ENCODE peak calls at places on chromosomes 1 and 21, in ten cellular contexts. X is esophagus muscularis mucosa; H is left lung; A is stomach; F is heart left ventricle; C is effector memory CD4-positive, alpha-beta T cell; O is Peyer's patch; R is adipocyte; Y is H9; Z is IMR-90. E is an unnamed sample.

GRCh38 chr1:23825762-23826522 is 713 bp upstream of the HMGCL start:
- DNase-seq in X (no peak), H (no peak), A (no peak), F (no peak), C (no peak), O (no peak), R (no peak), Y (no peak), Z (no peak), E (no peak)

GRCh38 chr1:64161347-64162080 is 41.9 kb upstream of the UBE2U start:
- DNase-seq in X (no peak), H (no peak), A (no peak), F (no peak), C (no peak), O (no peak), R (peak; percentile 95), Y (no peak), Z (peak; percentile 71), E (no peak)

GRCh38 chr1:199948587-199949280 is 78.8 kb upstream of the NR5A2 start:
- DNase-seq in X (no peak), H (no peak), A (no peak), F (no peak), C (no peak), O (no peak), R (no peak), Y (no peak), Z (peak; percentile 31), E (peak; percentile 39)

GRCh38 chr1:169112241-169112640 is 5.8 kb downstream of the ATP1B1 start:
- DNase-seq in X (no peak), H (no peak), A (no peak), F (no peak), C (no peak), O (no peak), R (no peak), Y (no peak), Z (peak; percentile 34), E (no peak)

GRCh38 chr1:212167098-212167497 is 118.1 kb upstream of the PPP2R5A start:
- DNase-seq in X (no peak), H (no peak), A (no peak), F (peak; percentile 68), C (no peak), O (no peak), R (no peak), Y (no peak), Z (peak; percentile 90), E (no peak)

GRCh38 chr1:162276493-162276892 is 100.2 kb downstream of the SPATA46 start:
- DNase-seq in X (no peak), H (no peak), A (no peak), F (no peak), C (no peak), O (no peak), R (peak; percentile 69), Y (no peak), Z (peak; percentile 25), E (peak; percentile 26)

GRCh38 chr21:28454978-28455600 is 537.6 kb downstream of the LTN1 start:
- DNase-seq in X (no peak), H (no peak), A (no peak), F (no peak), C (no peak), O (no peak), R (peak; percentile 51), Y (no peak), Z (peak; percentile 44), E (no peak)

GRCh38 chr1:111191496-111191895 is 8.9 kb downstream of the DENND2D start:
- DNase-seq in X (no peak), H (no peak), A (no peak), F (no peak), C (no peak), O (no peak), R (peak; percentile 71), Y (no peak), Z (peak; percentile 89), E (no peak)

GRCh38 chr1:40901886-40902633 is 39.9 kb upstream of the CITED4 start:
- DNase-seq in X (no peak), H (no peak), A (no peak), F (peak; percentile 43), C (no peak), O (no peak), R (peak; percentile 77), Y (peak; percentile 10), Z (peak; percentile 77), E (peak; percentile 28)

GRCh38 chr1:183543619-183544204 is 46.5 kb downstream of the NCF2 start:
- DNase-seq in X (no peak), H (no peak), A (no peak), F (no peak), C (no peak), O (no peak), R (peak; percentile 87), Y (no peak), Z (peak; percentile 74), E (peak; percentile 23)

GRCh38 chr1:166272851-166273250 is 106.0 kb upstream of the FAM78B start:
- DNase-seq in X (no peak), H (no peak), A (no peak), F (no peak), C (no peak), O (no peak), R (no peak), Y (no peak), Z (no peak), E (no peak)

GRCh38 chr21:18384771-18385170 is 18.8 kb downstream of the TMPRSS15 start:
- DNase-seq in X (no peak), H (no peak), A (no peak), F (no peak), C (no peak), O (no peak), R (peak; percentile 3), Y (no peak), Z (no peak), E (no peak)

GRCh38 chr1:59833022-59833421 is 18.3 kb downstream of the HOOK1 start:
- DNase-seq in X (no peak), H (no peak), A (no peak), F (no peak), C (no peak), O (no peak), R (no peak), Y (no peak), Z (no peak), E (no peak)

GRCh38 chr1:59828160-59828559 is 13.4 kb downstream of the HOOK1 start:
- DNase-seq in X (no peak), H (no peak), A (no peak), F (no peak), C (no peak), O (no peak), R (no peak), Y (no peak), Z (no peak), E (no peak)

GRCh38 chr1:59831529-59831928 is 16.8 kb downstream of the HOOK1 start:
- DNase-seq in X (no peak), H (no peak), A (no peak), F (no peak), C (no peak), O (no peak), R (peak; percentile 35), Y (no peak), Z (no peak), E (no peak)

DNA sequence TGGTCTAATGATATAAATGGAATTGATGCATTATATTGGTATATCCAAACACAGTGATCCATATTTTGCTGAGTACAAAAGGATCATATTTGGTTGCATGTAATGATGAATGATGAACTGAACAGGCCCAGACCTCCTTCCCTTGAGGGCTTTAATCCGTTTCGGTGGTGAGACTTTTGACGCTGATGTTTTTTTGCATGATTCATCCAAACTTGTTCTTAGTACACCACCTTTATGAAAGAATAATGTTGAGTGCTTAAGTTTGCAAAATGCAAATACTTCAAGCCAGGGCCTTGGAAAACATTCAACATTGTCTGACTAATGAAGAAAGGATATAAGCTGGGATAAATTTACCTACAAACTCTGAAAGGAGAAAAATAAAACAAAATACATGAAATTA is 19.2 kb downstream of the HOOK1 start:
- DNase-seq in X (no peak), H (no peak), A (no peak), F (no peak), C (no peak), O (no peak), R (no peak), Y (no peak), Z (no peak), E (no peak)
- H3K4me1 ChIP-seq in X (no peaks in the 10 kb centered on the region), H (no peaks in the 10 kb centered on the region), A (no peaks in the 10 kb centered on the region), F (no peaks in the 10 kb centered on the region), C (no peaks in the 10 kb centered on the region), O (no peaks in the 10 kb centered on the region), R (no peaks in the 10 kb centered on the region), Y (no peaks in the 10 kb centered on the region), Z (no peaks in the 10 kb centered on the region), E (no peaks in the 10 kb centered on the region)

GRCh38 chr1:244349581-244350001 is 102.1 kb downstream of the ADSS2 start:
- DNase-seq in X (no peak), H (no peak), A (no peak), F (no peak), C (no peak), O (no peak), R (peak; percentile 48), Y (peak; percentile 23), Z (peak; percentile 31), E (no peak)
- H3K4me1 ChIP-seq in X (peaks cover 18% of the 10 kb centered on the region), H (peaks cover 19% of the 10 kb centered on the region), A (peaks cover 17% of the 10 kb centered on the region), F (no peaks in the 10 kb centered on the region), C (no peaks in the 10 kb centered on the region), O (peaks cover 6% of the 10 kb centered on the region), R (peaks cover 41% of the 10 kb centered on the region), Y (peaks cover 5% of the 10 kb centered on the region), Z (peaks cover 20% of the 10 kb centered on the region), E (peaks cover 13% of the 10 kb centered on the region)

GRCh38 chr1:17212009-17212408 is 7.1 kb downstream of the PADI1 start:
- DNase-seq in X (no peak), H (no peak), A (peak; percentile 61), F (no peak), C (no peak), O (no peak), R (no peak), Y (no peak), Z (no peak), E (no peak)
- H3K4me1 ChIP-seq in X (peaks cover 13% of the 10 kb centered on the region), H (peaks cover 20% of the 10 kb centered on the region), A (peaks cover 16% of the 10 kb centered on the region), F (no peaks in the 10 kb centered on the region), C (peaks cover 28% of the 10 kb centered on the region), O (no peaks in the 10 kb centered on the region), R (peaks cover 12% of the 10 kb centered on the region), Y (no peaks in the 10 kb centered on the region), Z (peaks cover 12% of the 10 kb centered on the region), E (peaks cover 69% of the 10 kb centered on the region)

GRCh38 chr1:203464226-203464625 is 11.4 kb upstream of the PRELP start:
- DNase-seq in X (no peak), H (no peak), A (no peak), F (no peak), C (no peak), O (no peak), R (no peak), Y (no peak), Z (no peak), E (no peak)
- H3K4me1 ChIP-seq in X (peaks cover 71% of the 10 kb centered on the region), H (peaks cover 6% of the 10 kb centered on the region), A (peaks cover 38% of the 10 kb centered on the region), F (peaks cover 45% of the 10 kb centered on the region), C (no peaks in the 10 kb centered on the region), O (no peaks in the 10 kb centered on the region), R (peaks cover 39% of the 10 kb centered on the region), Y (peaks cover 4% of the 10 kb centered on the region), Z (peaks cover 19% of the 10 kb centered on the region), E (no peaks in the 10 kb centered on the region)

DNA sequence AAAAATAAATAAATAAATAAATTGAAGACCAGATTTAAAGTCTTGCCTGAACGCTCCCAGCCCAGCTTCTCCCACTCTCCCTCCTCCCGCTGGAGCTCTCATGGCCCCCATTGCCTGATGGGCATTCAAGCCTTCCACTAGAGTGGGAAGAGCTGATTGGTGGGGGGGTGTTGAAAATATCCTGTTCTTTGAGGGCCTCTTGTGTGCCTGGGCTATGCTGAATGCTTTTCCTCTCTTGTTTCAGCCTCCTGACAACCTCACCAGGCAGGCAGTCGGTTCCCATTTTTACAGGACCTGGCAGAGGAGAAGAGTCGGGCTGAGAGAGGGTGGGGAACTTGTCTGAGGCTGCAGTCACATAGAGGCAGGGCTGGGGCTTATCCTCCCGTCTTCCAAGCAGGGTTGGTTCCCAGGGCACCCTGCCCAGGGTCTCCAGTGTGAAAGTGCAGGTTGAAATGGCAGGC is 59.2 kb upstream of the SSBP3 start:
- DNase-seq in X (no peak), H (no peak), A (no peak), F (no peak), C (no peak), O (no peak), R (no peak), Y (no peak), Z (no peak), E (no peak)
- H3K4me1 ChIP-seq in X (peaks cover 31% of the 10 kb centered on the region), H (peaks cover 16% of the 10 kb centered on the region), A (peaks cover 30% of the 10 kb centered on the region), F (peaks cover 13% of the 10 kb centered on the region), C (peaks cover 20% of the 10 kb centered on the region), O (no peaks in the 10 kb centered on the region), R (no peaks in the 10 kb centered on the region), Y (peaks cover 14% of the 10 kb centered on the region), Z (no peaks in the 10 kb centered on the region), E (peaks cover 12% of the 10 kb centered on the region)

E was measured in HCT116.